ENCODE peak calls at places on chromosomes 12 and 14, in seven cellular contexts. X is mesenchymal stem cell; A is breast epithelium; C is stomach; H is tibial artery; W is naive thymus-derived CD4-positive, alpha-beta T cell; U is body of pancreas. J is an unnamed sample.

GRCh38 chr14:79596531-79596930 is 614.8 kb downstream of the DIO2 start:
- DNase-seq in X (peak; percentile 56), A (no peak), C (no peak), H (no peak), W (no peak), U (no peak), J (no peak)

GRCh38 chr12:75603475-75603874 is 92.1 kb upstream of the KRR1 start:
- DNase-seq in X (no peak), A (no peak), C (no peak), H (no peak), W (no peak), U (peak; percentile 8), J (no peak)

GRCh38 chr14:102819790-102820330 is 42.6 kb downstream of the TRAF3 start:
- DNase-seq in X (no peak), A (no peak), C (no peak), H (no peak), W (no peak), U (no peak), J (no peak)

GRCh38 chr14:91753501-91754128 is 21.7 kb upstream of the CATSPERB start:
- DNase-seq in X (no peak), A (no peak), C (no peak), H (no peak), W (no peak), U (no peak), J (no peak)

GRCh38 chr12:118746176-118746575 is 235.2 kb upstream of the SRRM4 start:
- DNase-seq in X (no peak), A (no peak), C (no peak), H (no peak), W (no peak), U (no peak), J (no peak)

GRCh38 chr14:44352212-44352611 is 154.9 kb downstream of the FSCB start:
- DNase-seq in X (no peak), A (no peak), C (no peak), H (no peak), W (no peak), U (no peak), J (no peak)

GRCh38 chr12:31659087-31659942 is at the start of gene ETFBKMT:
- DNase-seq in X (peak; percentile 87), A (peak; percentile 85), C (peak; percentile 91), H (peak; percentile 93), W (peak; percentile 85), U (peak; percentile 95), J (peak; percentile 93)

GRCh38 chr12:81800298-81801148 is 41.4 kb upstream of the PPFIA2 start:
- DNase-seq in X (peak; percentile 38), A (no peak), C (no peak), H (peak; percentile 67), W (no peak), U (no peak), J (peak; percentile 9)

GRCh38 chr14:38278035-38278434 is 22.1 kb upstream of the CLEC14A start:
- DNase-seq in X (no peak), A (no peak), C (no peak), H (no peak), W (no peak), U (no peak), J (no peak)

GRCh38 chr12:53232641-53233538 is 881 bp upstream of the RARG start:
- DNase-seq in X (peak; percentile 47), A (no peak), C (peak; percentile 70), H (peak; percentile 89), W (no peak), U (peak; percentile 39), J (peak; percentile 60)
- H3K4me1 ChIP-seq in X (peaks cover 29% of the 10 kb centered on the region), A (peaks cover 48% of the 10 kb centered on the region), C (peaks cover 62% of the 10 kb centered on the region), H (peaks cover 11% of the 10 kb centered on the region), W (peaks cover 45% of the 10 kb centered on the region), U (peaks cover 30% of the 10 kb centered on the region), J (peaks cover 54% of the 10 kb centered on the region)

GRCh38 chr14:76955575-76956252 is 72.8 kb downstream of the IRF2BPL start:
- DNase-seq in X (peak; percentile 96), A (no peak), C (no peak), H (no peak), W (peak; percentile 33), U (peak; percentile 16), J (no peak)
- H3K4me1 ChIP-seq in X (peaks cover 55% of the 10 kb centered on the region), A (peaks cover 20% of the 10 kb centered on the region), C (peaks cover 76% of the 10 kb centered on the region), H (peaks cover 6% of the 10 kb centered on the region), W (peaks cover 41% of the 10 kb centered on the region), U (peaks cover 51% of the 10 kb centered on the region), J (peaks cover 27% of the 10 kb centered on the region)

DNA sequence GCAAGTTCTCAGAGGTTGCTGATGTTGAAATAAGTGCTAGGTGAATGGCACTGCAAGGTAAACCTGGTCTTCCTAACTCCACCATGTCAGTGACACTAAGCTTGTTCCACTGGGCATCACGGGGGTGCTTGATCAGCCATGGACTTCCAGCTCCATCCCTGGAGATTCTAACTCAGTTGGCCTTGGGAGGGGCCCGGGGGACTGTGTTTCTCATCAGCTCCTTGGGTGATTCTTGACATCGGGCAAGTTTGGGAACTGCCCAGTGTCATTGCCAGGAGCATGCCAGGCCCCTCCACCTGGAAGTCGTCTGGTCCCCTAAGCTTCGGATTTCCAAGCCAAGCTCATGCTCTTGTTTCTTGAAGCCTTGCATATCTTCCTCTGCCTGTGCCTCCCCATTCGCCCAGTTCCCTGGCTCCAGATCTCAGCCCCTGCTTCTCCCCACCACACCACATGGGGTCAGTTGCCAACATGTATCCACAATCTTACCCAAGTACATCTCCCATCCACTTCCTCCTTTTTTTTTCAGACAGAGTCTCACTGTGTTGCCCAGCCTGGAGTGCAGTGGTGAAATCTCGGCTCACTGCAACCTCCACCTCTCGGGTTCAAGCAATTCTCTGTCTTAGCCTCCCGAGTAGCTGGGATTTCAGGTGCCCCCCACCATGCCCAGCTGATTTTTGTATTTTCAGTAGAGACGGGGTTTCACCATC is 30.7 kb upstream of the RFLNA start:
- DNase-seq in X (no peak), A (no peak), C (no peak), H (no peak), W (no peak), U (no peak), J (no peak)
- H3K4me1 ChIP-seq in X (no peaks in the 10 kb centered on the region), A (no peaks in the 10 kb centered on the region), C (peaks cover 5% of the 10 kb centered on the region), H (no peaks in the 10 kb centered on the region), W (no peaks in the 10 kb centered on the region), U (no peaks in the 10 kb centered on the region), J (no peaks in the 10 kb centered on the region)

DNA sequence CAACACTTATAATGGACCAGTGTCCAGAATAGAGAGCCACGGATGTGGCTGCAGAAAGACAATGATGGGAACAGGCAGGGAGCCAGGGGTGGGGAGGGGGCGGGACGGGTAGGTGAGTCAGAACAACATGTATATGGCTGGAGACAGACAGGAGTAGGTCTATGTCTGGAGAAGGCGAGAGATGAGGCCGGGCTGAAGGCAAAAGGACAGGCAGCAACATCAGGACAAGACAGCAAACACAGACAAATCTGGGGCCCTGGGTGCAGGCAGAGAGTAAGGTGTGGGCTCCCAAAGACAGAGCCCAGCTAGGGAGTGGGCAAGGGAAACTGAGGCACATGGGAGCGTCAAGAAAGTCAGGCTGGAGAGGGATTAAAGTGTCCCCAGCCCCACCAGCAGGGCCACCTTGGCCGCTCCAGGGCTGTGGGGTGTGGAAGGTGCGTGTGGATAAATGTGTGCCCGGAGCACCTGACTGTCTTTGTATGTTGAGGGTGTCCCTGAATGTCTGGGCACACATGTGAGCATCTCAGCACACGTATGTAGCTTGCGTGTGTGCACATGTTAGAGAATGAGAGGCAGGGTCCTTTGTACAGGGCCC is 44.1 kb downstream of the FAM222A start:
- DNase-seq in X (no peak), A (peak; percentile 15), C (peak; percentile 15), H (peak; percentile 17), W (no peak), U (peak; percentile 1), J (no peak)
- H3K4me1 ChIP-seq in X (no peaks in the 10 kb centered on the region), A (no peaks in the 10 kb centered on the region), C (peaks cover 24% of the 10 kb centered on the region), H (no peaks in the 10 kb centered on the region), W (no peaks in the 10 kb centered on the region), U (peaks cover 27% of the 10 kb centered on the region), J (peaks cover 28% of the 10 kb centered on the region)

GRCh38 chr12:52238916-52239649 is 6.0 kb downstream of the KRT7 start:
- DNase-seq in X (no peak), A (peak; percentile 15), C (no peak), H (no peak), W (no peak), U (no peak), J (no peak)
- H3K4me1 ChIP-seq in X (peaks cover 39% of the 10 kb centered on the region), A (peaks cover 21% of the 10 kb centered on the region), C (peaks cover 28% of the 10 kb centered on the region), H (peaks cover 4% of the 10 kb centered on the region), W (peaks cover 5% of the 10 kb centered on the region), U (peaks cover 63% of the 10 kb centered on the region), J (no peaks in the 10 kb centered on the region)

GRCh38 chr12:49342914-49343731 is 3.6 kb upstream of the DNAJC22 start:
- DNase-seq in X (no peak), A (no peak), C (peak; percentile 24), H (peak; percentile 64), W (no peak), U (no peak), J (no peak)

GRCh38 chr12:49346659-49347306 is at the start of gene DNAJC22:
- DNase-seq in X (no peak), A (no peak), C (peak; percentile 33), H (peak; percentile 64), W (no peak), U (peak; percentile 42), J (peak; percentile 74)

GRCh38 chr12:49345048-49345839 is 1.4 kb upstream of the DNAJC22 start:
- DNase-seq in X (no peak), A (no peak), C (peak; percentile 35), H (peak; percentile 69), W (no peak), U (peak; percentile 60), J (peak; percentile 81)

GRCh38 chr12:49345840-49346658 is 639 bp upstream of the DNAJC22 start:
- DNase-seq in X (no peak), A (no peak), C (peak; percentile 24), H (peak; percentile 53), W (no peak), U (no peak), J (no peak)

DNA sequence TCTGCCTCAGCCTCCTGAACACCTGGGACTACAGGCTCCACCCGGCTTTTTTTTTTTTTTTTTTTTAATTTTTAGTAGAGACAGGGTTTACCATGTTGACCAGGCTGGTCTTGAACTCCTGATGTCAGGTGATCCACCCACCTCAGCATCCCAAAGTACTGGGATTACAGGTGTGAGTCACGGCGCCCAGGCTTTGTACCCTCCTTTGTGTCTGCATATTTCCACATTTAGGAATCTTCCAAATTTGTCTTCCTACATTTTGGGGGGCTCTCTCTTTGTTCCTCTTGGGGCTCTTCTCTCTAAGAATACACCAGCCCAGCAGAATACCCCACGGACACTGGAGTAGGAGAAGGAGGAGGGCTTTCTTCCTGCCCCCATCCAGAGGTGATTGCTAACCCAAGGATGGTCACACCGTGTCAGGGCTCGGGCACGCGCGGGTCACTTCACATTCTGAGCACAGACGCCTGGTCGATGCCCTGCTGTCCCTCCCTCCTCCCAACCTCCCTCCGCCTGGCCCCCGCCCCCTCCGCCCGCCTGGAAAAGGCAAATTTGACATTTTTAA is 2.1 kb upstream of the DNAJC22 start:
- DNase-seq in X (no peak), A (no peak), C (no peak), H (no peak), W (no peak), U (no peak), J (no peak)
- H3K4me1 ChIP-seq in X (peaks cover 59% of the 10 kb centered on the region), A (peaks cover 23% of the 10 kb centered on the region), C (peaks cover 73% of the 10 kb centered on the region), H (peaks cover 7% of the 10 kb centered on the region), W (peaks cover 44% of the 10 kb centered on the region), U (peaks cover 67% of the 10 kb centered on the region), J (peaks cover 50% of the 10 kb centered on the region)